ENCODE peak calls at places on chromosomes 12 and 14, in five cellular contexts. One of them, this sample, is unnamed. For H3K27me3, the result is how much of the 10 kb centered on the place peaks cover.

GRCh38 chr12:66776974-66777373 is 98.1 kb upstream of the GRIP1 start:
- DNase-seq in ovary: no peak
- DNase-seq in right lobe of liver: no peak
- DNase-seq in IMR-90: no peak
- DNase-seq in gastrocnemius medialis: no peak
- DNase-seq in this sample: no peak

GRCh38 chr12:38697290-38697689 is 208.1 kb downstream of the CPNE8 start:
- DNase-seq in ovary: no peak
- DNase-seq in right lobe of liver: no peak
- DNase-seq in IMR-90: no peak
- DNase-seq in gastrocnemius medialis: no peak
- DNase-seq in this sample: no peak

GRCh38 chr12:79614730-79615129 is 76.0 kb downstream of the PAWR start:
- DNase-seq in ovary: no peak
- DNase-seq in right lobe of liver: no peak
- DNase-seq in IMR-90: peak
- DNase-seq in gastrocnemius medialis: no peak
- DNase-seq in this sample: no peak

GRCh38 chr12:12333980-12334709 is 15.9 kb downstream of the MANSC1 start:
- DNase-seq in ovary: peak
- DNase-seq in right lobe of liver: peak
- DNase-seq in IMR-90: peak
- DNase-seq in gastrocnemius medialis: peak
- DNase-seq in this sample: peak

GRCh38 chr12:30902606-30903005 is 23.9 kb upstream of the TSPAN11 start:
- DNase-seq in ovary: no peak
- DNase-seq in right lobe of liver: no peak
- DNase-seq in IMR-90: no peak
- DNase-seq in gastrocnemius medialis: no peak
- DNase-seq in this sample: no peak

GRCh38 chr14:96479435-96480146 is 22.6 kb upstream of the PAPOLA start:
- DNase-seq in ovary: no peak
- DNase-seq in right lobe of liver: no peak
- DNase-seq in IMR-90: peak
- DNase-seq in gastrocnemius medialis: no peak
- DNase-seq in this sample: no peak

GRCh38 chr12:114976361-114976760 is 292.4 kb upstream of the TBX3 start:
- DNase-seq in ovary: no peak
- DNase-seq in right lobe of liver: no peak
- DNase-seq in IMR-90: no peak
- DNase-seq in gastrocnemius medialis: no peak
- DNase-seq in this sample: no peak

GRCh38 chr12:45725631-45726593 is 3.6 kb upstream of the ARID2 start:
- DNase-seq in ovary: no peak
- DNase-seq in right lobe of liver: no peak
- DNase-seq in IMR-90: peak
- DNase-seq in gastrocnemius medialis: no peak
- DNase-seq in this sample: no peak

GRCh38 chr12:67320614-67321305 is 51.6 kb downstream of the CAND1 start:
- DNase-seq in ovary: no peak
- DNase-seq in right lobe of liver: no peak
- DNase-seq in IMR-90: peak
- DNase-seq in gastrocnemius medialis: no peak
- DNase-seq in this sample: no peak

GRCh38 chr12:58420496-58420895 is 479.1 kb downstream of the ATP23 start:
- DNase-seq in ovary: no peak
- DNase-seq in right lobe of liver: no peak
- DNase-seq in IMR-90: no peak
- DNase-seq in gastrocnemius medialis: no peak
- DNase-seq in this sample: no peak

GRCh38 chr14:23066855-23067744 is 9.8 kb upstream of the CDH24 start:
- DNase-seq in ovary: peak
- DNase-seq in right lobe of liver: no peak
- DNase-seq in IMR-90: no peak
- DNase-seq in gastrocnemius medialis: no peak
- DNase-seq in this sample: no peak

GRCh38 chr12:69101505-69101904 is 137.9 kb upstream of the CPSF6 start:
- DNase-seq in ovary: peak
- DNase-seq in right lobe of liver: peak
- DNase-seq in IMR-90: no peak
- DNase-seq in gastrocnemius medialis: no peak
- DNase-seq in this sample: no peak

GRCh38 chr12:41466762-41467270 is 278.7 kb downstream of the PDZRN4 start:
- DNase-seq in ovary: no peak
- DNase-seq in right lobe of liver: no peak
- DNase-seq in IMR-90: no peak
- DNase-seq in gastrocnemius medialis: no peak
- DNase-seq in this sample: no peak

GRCh38 chr12:8157484-8158198 is 826 bp downstream of the ZNF705A start:
- DNase-seq in ovary: no peak
- DNase-seq in right lobe of liver: no peak
- DNase-seq in IMR-90: peak
- DNase-seq in gastrocnemius medialis: no peak
- DNase-seq in this sample: no peak

GRCh38 chr12:64679487-64679983 is 69.2 kb downstream of the RASSF3 start:
- DNase-seq in ovary: peak
- DNase-seq in right lobe of liver: no peak
- DNase-seq in IMR-90: peak
- DNase-seq in gastrocnemius medialis: peak
- DNase-seq in this sample: peak
- H3K4me3 ChIP-seq in ovary: peak
- H3K4me3 ChIP-seq in right lobe of liver: no peak
- H3K4me3 ChIP-seq in IMR-90: no peak
- H3K4me3 ChIP-seq in gastrocnemius medialis: peak
- H3K4me3 ChIP-seq in this sample: no peak

DNA sequence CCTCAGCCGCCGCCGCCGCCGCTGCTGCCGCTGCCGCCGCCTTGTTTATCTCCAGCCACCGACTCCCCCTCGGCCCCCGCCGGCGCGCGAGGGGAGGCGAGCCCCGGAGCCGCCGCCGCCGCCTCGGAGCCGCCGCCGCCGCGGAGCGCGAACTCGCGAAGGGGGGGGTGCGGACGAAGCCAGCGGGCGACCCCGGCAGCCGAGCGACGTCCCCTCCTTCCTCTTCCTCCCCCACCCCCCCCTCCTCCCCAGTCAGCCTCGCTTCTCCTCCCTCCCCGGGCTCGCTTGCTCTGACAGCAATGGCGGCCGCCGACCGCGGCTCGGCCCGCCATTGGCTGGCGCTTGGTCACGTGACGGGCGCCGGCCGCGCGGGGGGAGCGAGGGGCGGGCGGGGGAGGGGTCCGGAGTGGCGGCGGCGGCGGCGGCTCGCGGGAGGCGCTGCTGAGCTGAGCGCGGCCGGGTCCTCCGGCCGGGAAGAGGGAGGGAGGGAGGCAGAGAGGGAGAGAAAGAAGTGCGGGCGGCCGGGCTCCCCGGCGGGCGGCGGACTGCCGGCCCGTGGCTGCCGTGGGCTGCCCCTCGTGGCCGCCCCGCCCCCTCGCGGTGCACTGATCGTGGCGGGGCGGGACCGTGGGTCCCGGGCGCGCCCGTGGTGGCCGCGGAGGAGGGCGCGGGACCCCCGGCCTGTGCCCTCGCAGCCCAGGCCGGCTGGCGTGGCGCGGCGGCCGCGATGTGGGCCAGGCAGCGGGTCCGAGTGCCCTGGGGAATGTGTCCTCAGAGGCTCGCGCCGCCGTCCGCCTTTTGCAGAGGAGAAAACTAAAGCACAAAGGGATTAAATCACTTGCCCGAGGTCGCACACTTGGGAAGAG is at the start of gene MED13L:
- DNase-seq in ovary: peak
- DNase-seq in right lobe of liver: peak
- DNase-seq in IMR-90: peak
- DNase-seq in gastrocnemius medialis: peak
- DNase-seq in this sample: peak
- TF ChIP-seq POLR2A in ovary: peak
- TF ChIP-seq POLR2A in right lobe of liver: peak
- TF ChIP-seq POLR2A in IMR-90: peak
- TF ChIP-seq POLR2A in gastrocnemius medialis: peak
- TF ChIP-seq POLR2A in this sample: no peak

GRCh38 chr12:52020126-52020525 is 13.4 kb downstream of the TAMALIN start:
- DNase-seq in ovary: no peak
- DNase-seq in right lobe of liver: no peak
- DNase-seq in IMR-90: no peak
- DNase-seq in gastrocnemius medialis: no peak
- DNase-seq in this sample: no peak
- H3K27me3 ChIP-seq in ovary: under half
- H3K27me3 ChIP-seq in right lobe of liver: under half
- H3K27me3 ChIP-seq in IMR-90: under half
- H3K27me3 ChIP-seq in gastrocnemius medialis: under half
- H3K27me3 ChIP-seq in this sample: under half

DNA sequence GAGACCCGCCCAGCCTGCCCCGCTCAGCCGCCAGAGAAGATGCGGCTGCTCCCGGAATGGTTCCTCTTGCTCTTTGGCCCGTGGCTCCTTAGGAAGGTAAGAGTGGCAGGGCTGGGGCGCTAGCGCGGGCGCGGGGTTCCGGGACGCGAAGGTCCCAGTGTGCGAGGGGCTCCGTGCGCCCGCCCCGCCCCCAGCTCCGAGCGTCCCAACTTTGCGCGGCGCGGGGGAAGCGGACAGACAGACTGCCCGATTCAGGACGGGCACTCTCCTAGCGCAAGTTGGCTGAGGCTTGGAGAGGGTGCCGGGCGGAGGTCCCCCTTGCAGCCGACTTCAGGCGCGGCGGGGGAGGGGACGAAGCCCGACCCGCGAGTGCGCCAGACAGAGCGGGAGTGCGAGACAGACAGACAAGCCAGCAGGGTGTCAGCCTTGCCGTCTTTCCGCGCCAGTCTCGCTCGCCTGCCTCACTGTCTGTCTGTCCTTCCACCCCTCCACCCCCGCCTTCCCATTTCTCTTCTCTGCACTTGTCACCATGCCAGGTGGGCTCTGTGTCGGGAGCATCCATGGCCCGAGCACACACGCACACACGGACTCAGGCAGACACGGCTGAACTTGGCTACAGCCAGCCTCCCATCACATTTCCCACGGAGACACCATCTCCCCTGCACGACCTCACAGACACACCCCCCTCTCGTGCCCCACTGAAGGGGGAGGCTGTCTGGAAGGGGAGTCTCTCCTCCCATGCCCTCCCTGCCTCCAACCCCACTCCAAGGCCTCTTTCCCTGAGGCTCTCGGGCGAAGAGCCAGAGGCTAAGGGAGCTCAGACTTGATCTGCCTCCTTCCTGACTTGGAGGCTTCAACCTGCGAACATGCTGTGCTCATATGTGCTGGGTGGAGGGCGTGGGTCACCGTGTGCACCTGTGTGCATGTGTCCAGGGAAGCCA is 607 bp downstream of the NXPH4 start:
- DNase-seq in ovary: no peak
- DNase-seq in right lobe of liver: no peak
- DNase-seq in IMR-90: no peak
- DNase-seq in gastrocnemius medialis: no peak
- DNase-seq in this sample: no peak
- H3K4me3 ChIP-seq in ovary: peak
- H3K4me3 ChIP-seq in right lobe of liver: peak
- H3K4me3 ChIP-seq in IMR-90: peak
- H3K4me3 ChIP-seq in gastrocnemius medialis: peak
- H3K4me3 ChIP-seq in this sample: peak

This sample was measured in heart left ventricle.